ENCODE peak calls at places on chromosome 20, in seven cellular contexts. D is amniotic stem cell; T is brain microvascular endothelial cell; E is NAMALWA; B is stimulated activated CD8-positive, alpha-beta memory T cell treated with anti-CD3 and anti-CD28 coated beads, Interleukin-4, amount 100 ng/mL, for 4 hours; W is effector CD4-positive, alpha-beta T cell; X is T1000. M is an unnamed sample.

GRCh38 chr20:36744764-36745191 is 1.1 kb downstream of the NDRG3 start:
- DNase-seq in T (peak; percentile 5), W (no peak), E (no peak), B (no peak), D (no peak), X (peak; percentile 6), M (peak; percentile 22)

GRCh38 chr20:62303327-62304226 is 780 bp downstream of the ADRM1 start:
- DNase-seq in X (no peak), D (no peak), T (no peak), E (peak; percentile 30), W (no peak), B (no peak), M (peak; percentile 8)

GRCh38 chr20:18165553-18165952 is 27.9 kb downstream of the KAT14 start:
- DNase-seq in W (no peak), E (no peak), B (no peak), X (no peak), D (no peak), T (peak; percentile 47), M (no peak)

GRCh38 chr20:4217349-4217761 is 202.0 kb upstream of the RNF24 start:
- DNase-seq in D (no peak), B (no peak), W (no peak), X (no peak), E (no peak), T (no peak), M (no peak)

GRCh38 chr20:11117808-11118528 is 444.2 kb upstream of the JAG1 start:
- DNase-seq in X (peak; percentile 48), E (no peak), W (no peak), B (no peak), D (no peak), T (peak; percentile 95), M (peak; percentile 87)

GRCh38 chr20:768426-768978 is at the start of gene SLC52A3:
- DNase-seq in W (no peak), B (no peak), D (no peak), X (no peak), T (no peak), E (peak; percentile 34), M (no peak)

GRCh38 chr20:57790176-57790575 is 80.4 kb upstream of the PMEPA1 start:
- DNase-seq in D (no peak), T (no peak), W (no peak), X (no peak), B (no peak), E (no peak), M (no peak)

GRCh38 chr20:44651507-44652373 is at the start of gene ADA:
- DNase-seq in X (no peak), D (no peak), E (peak; percentile 55), W (peak; percentile 31), B (no peak), T (peak; percentile 25), M (peak; percentile 52)

GRCh38 chr20:19211661-19212523 is 550 bp upstream of the SLC24A3 start:
- DNase-seq in X (no peak), D (no peak), E (no peak), W (no peak), T (no peak), B (no peak), M (peak; percentile 15)

GRCh38 chr20:52191436-52192295 is at the start of gene ZFP64:
- DNase-seq in D (peak; percentile 42), B (peak; percentile 33), T (peak; percentile 60), X (peak; percentile 90), W (peak; percentile 56), E (peak; percentile 75), M (peak; percentile 83)

GRCh38 chr20:56995157-56995556 is 271.3 kb downstream of the BMP7 start:
- DNase-seq in E (no peak), W (no peak), X (no peak), D (no peak), B (no peak), T (no peak), M (no peak)

GRCh38 chr20:11799131-11799800 is 118.4 kb upstream of the BTBD3 start:
- DNase-seq in W (no peak), T (no peak), E (no peak), X (no peak), B (no peak), D (no peak), M (no peak)

GRCh38 chr20:50215101-50215500 is 24.5 kb downstream of the CEBPB start:
- DNase-seq in D (no peak), X (no peak), E (no peak), W (no peak), T (no peak), B (no peak), M (peak; percentile 67)

GRCh38 chr20:57907131-57908083 is 197.6 kb upstream of the PMEPA1 start:
- DNase-seq in E (peak; percentile 17), W (no peak), B (no peak), T (no peak), D (no peak), X (no peak), M (no peak)

GRCh38 chr20:25048519-25048952 is 9.4 kb downstream of the ACSS1 start:
- DNase-seq in T (no peak), X (no peak), E (no peak), D (no peak), W (no peak), B (no peak), M (no peak)

GRCh38 chr20:51312480-51312783 is 230.1 kb downstream of the NFATC2 start:
- DNase-seq in E (no peak), B (no peak), W (no peak), T (no peak), X (no peak), D (no peak), M (no peak)

GRCh38 chr20:23111307-23111943 is 25.3 kb upstream of the CD93 start:
- DNase-seq in X (no peak), W (no peak), E (no peak), D (no peak), B (no peak), T (no peak), M (no peak)

GRCh38 chr20:34980543-34981213 is 25.0 kb downstream of the MYH7B start:
- DNase-seq in B (no peak), D (no peak), E (no peak), W (no peak), X (no peak), T (no peak), M (no peak)

GRCh38 chr20:10667077-10667401 is 6.8 kb downstream of the JAG1 start:
- DNase-seq in T (no peak), D (no peak), X (no peak), E (no peak), B (no peak), W (no peak), M (no peak)

GRCh38 chr20:61117725-61118124 is 134.3 kb upstream of the CDH4 start:
- DNase-seq in W (no peak), B (no peak), X (no peak), E (no peak), T (peak; percentile 5), D (no peak), M (peak; percentile 59)

M was measured in astrocyte of the spinal cord.